ENCODE peak calls at places on chromosomes 7 and 10, in four cellular contexts. One of them, this sample, is unnamed.

GRCh38 chr10:127986543-127987466 is 79.9 kb downstream of the PTPRE start:
- DNase-seq in gastrocnemius medialis: no peak
- DNase-seq in astrocyte of the cerebellum: no peak
- DNase-seq in right atrium auricular region: no peak
- DNase-seq in this sample: no peak

GRCh38 chr7:43479543-43479942 is 103.4 kb upstream of the STK17A start:
- DNase-seq in gastrocnemius medialis: no peak
- DNase-seq in astrocyte of the cerebellum: no peak
- DNase-seq in right atrium auricular region: no peak
- DNase-seq in this sample: no peak

GRCh38 chr10:43420369-43421200 is 11.6 kb upstream of the HNRNPF start:
- DNase-seq in gastrocnemius medialis: peak
- DNase-seq in astrocyte of the cerebellum: no peak
- DNase-seq in right atrium auricular region: peak
- DNase-seq in this sample: peak

GRCh38 chr10:51000976-51001375 is 73.3 kb upstream of the PRKG1 start:
- DNase-seq in gastrocnemius medialis: no peak
- DNase-seq in astrocyte of the cerebellum: no peak
- DNase-seq in right atrium auricular region: no peak
- DNase-seq in this sample: no peak

GRCh38 chr7:43553999-43554398 is 28.9 kb upstream of the STK17A start:
- DNase-seq in gastrocnemius medialis: no peak
- DNase-seq in astrocyte of the cerebellum: no peak
- DNase-seq in right atrium auricular region: no peak
- DNase-seq in this sample: no peak

GRCh38 chr7:45171946-45172345 is 14.4 kb downstream of the RAMP3 start:
- DNase-seq in gastrocnemius medialis: no peak
- DNase-seq in astrocyte of the cerebellum: no peak
- DNase-seq in right atrium auricular region: no peak
- DNase-seq in this sample: no peak

GRCh38 chr7:137694405-137694804 is 152.4 kb downstream of the DGKI start:
- DNase-seq in gastrocnemius medialis: no peak
- DNase-seq in astrocyte of the cerebellum: no peak
- DNase-seq in right atrium auricular region: no peak
- DNase-seq in this sample: no peak

GRCh38 chr7:64880322-64881297 is 22.5 kb upstream of the ZNF273 start:
- DNase-seq in gastrocnemius medialis: no peak
- DNase-seq in astrocyte of the cerebellum: no peak
- DNase-seq in right atrium auricular region: peak
- DNase-seq in this sample: no peak

GRCh38 chr7:154872811-154873570 is 129.9 kb downstream of the PAXIP1 start:
- DNase-seq in gastrocnemius medialis: no peak
- DNase-seq in astrocyte of the cerebellum: no peak
- DNase-seq in right atrium auricular region: no peak
- DNase-seq in this sample: no peak

GRCh38 chr10:12811725-12812310 is 189.7 kb downstream of the CCDC3 start:
- DNase-seq in gastrocnemius medialis: no peak
- DNase-seq in astrocyte of the cerebellum: no peak
- DNase-seq in right atrium auricular region: no peak
- DNase-seq in this sample: no peak

GRCh38 chr10:76049581-76050290 is 618.3 kb downstream of the LRMDA start:
- DNase-seq in gastrocnemius medialis: no peak
- DNase-seq in astrocyte of the cerebellum: no peak
- DNase-seq in right atrium auricular region: no peak
- DNase-seq in this sample: no peak

GRCh38 chr7:100539436-100540006 is 518 bp downstream of the AGFG2 start:
- DNase-seq in gastrocnemius medialis: no peak
- DNase-seq in astrocyte of the cerebellum: no peak
- DNase-seq in right atrium auricular region: no peak
- DNase-seq in this sample: no peak

GRCh38 chr7:118845787-118846186 is 621.3 kb downstream of the ANKRD7 start:
- DNase-seq in gastrocnemius medialis: no peak
- DNase-seq in astrocyte of the cerebellum: no peak
- DNase-seq in right atrium auricular region: no peak
- DNase-seq in this sample: no peak

GRCh38 chr10:100327007-100327700 is 2.9 kb downstream of the PKD2L1 start:
- DNase-seq in gastrocnemius medialis: peak
- DNase-seq in astrocyte of the cerebellum: no peak
- DNase-seq in right atrium auricular region: no peak
- DNase-seq in this sample: no peak

GRCh38 chr10:112663181-112663879 is 216.3 kb downstream of the VTI1A start:
- DNase-seq in gastrocnemius medialis: no peak
- DNase-seq in astrocyte of the cerebellum: no peak
- DNase-seq in right atrium auricular region: no peak
- DNase-seq in this sample: no peak

GRCh38 chr7:139522830-139523198 is 671 bp upstream of the CLEC2L start:
- DNase-seq in gastrocnemius medialis: no peak
- DNase-seq in astrocyte of the cerebellum: no peak
- DNase-seq in right atrium auricular region: no peak
- DNase-seq in this sample: no peak

GRCh38 chr7:100582041-100582579 is 3.8 kb downstream of the LRCH4 start:
- DNase-seq in gastrocnemius medialis: no peak
- DNase-seq in astrocyte of the cerebellum: no peak
- DNase-seq in right atrium auricular region: no peak
- DNase-seq in this sample: no peak

GRCh38 chr7:137953692-137954470 is 48.0 kb downstream of the CREB3L2 start:
- DNase-seq in gastrocnemius medialis: no peak
- DNase-seq in astrocyte of the cerebellum: peak
- DNase-seq in right atrium auricular region: no peak
- DNase-seq in this sample: no peak

GRCh38 chr10:77675347-77675746 is 37.7 kb upstream of the KCNMA1 start:
- DNase-seq in gastrocnemius medialis: no peak
- DNase-seq in astrocyte of the cerebellum: no peak
- DNase-seq in right atrium auricular region: no peak
- DNase-seq in this sample: no peak

GRCh38 chr10:77428776-77429395 is 208.7 kb downstream of the KCNMA1 start:
- DNase-seq in gastrocnemius medialis: peak
- DNase-seq in astrocyte of the cerebellum: peak
- DNase-seq in right atrium auricular region: peak
- DNase-seq in this sample: no peak

GRCh38 chr10:59435707-59436106 is 73.4 kb upstream of the FAM13C start:
- DNase-seq in gastrocnemius medialis: no peak
- DNase-seq in astrocyte of the cerebellum: no peak
- DNase-seq in right atrium auricular region: no peak
- DNase-seq in this sample: no peak

GRCh38 chr10:128210215-128211063 is 84.2 kb upstream of the MKI67 start:
- DNase-seq in gastrocnemius medialis: peak
- DNase-seq in astrocyte of the cerebellum: no peak
- DNase-seq in right atrium auricular region: peak
- DNase-seq in this sample: no peak

GRCh38 chr10:73553726-73554125 is 37.4 kb downstream of the USP54 start:
- DNase-seq in gastrocnemius medialis: no peak
- DNase-seq in astrocyte of the cerebellum: no peak
- DNase-seq in right atrium auricular region: no peak
- DNase-seq in this sample: no peak
- H3K4me3 ChIP-seq in gastrocnemius medialis: peak
- H3K4me3 ChIP-seq in astrocyte of the cerebellum: no peak
- H3K4me3 ChIP-seq in right atrium auricular region: no peak
- H3K4me3 ChIP-seq in this sample: no peak

GRCh38 chr7:2821161-2821841 is 22.8 kb downstream of the GNA12 start:
- DNase-seq in gastrocnemius medialis: no peak
- DNase-seq in astrocyte of the cerebellum: no peak
- DNase-seq in right atrium auricular region: no peak
- DNase-seq in this sample: no peak

GRCh38 chr7:2819954-2820397 is 24.1 kb downstream of the GNA12 start:
- DNase-seq in gastrocnemius medialis: no peak
- DNase-seq in astrocyte of the cerebellum: no peak
- DNase-seq in right atrium auricular region: no peak
- DNase-seq in this sample: no peak

GRCh38 chr7:2823124-2823523 is 21.0 kb downstream of the GNA12 start:
- DNase-seq in gastrocnemius medialis: no peak
- DNase-seq in astrocyte of the cerebellum: no peak
- DNase-seq in right atrium auricular region: no peak
- DNase-seq in this sample: no peak

GRCh38 chr7:2820508-2820934 is 23.6 kb downstream of the GNA12 start:
- DNase-seq in gastrocnemius medialis: peak
- DNase-seq in astrocyte of the cerebellum: peak
- DNase-seq in right atrium auricular region: peak
- DNase-seq in this sample: peak

GRCh38 chr7:2821842-2822507 is 22.1 kb downstream of the GNA12 start:
- DNase-seq in gastrocnemius medialis: no peak
- DNase-seq in astrocyte of the cerebellum: no peak
- DNase-seq in right atrium auricular region: no peak
- DNase-seq in this sample: no peak
- H3K4me3 ChIP-seq in gastrocnemius medialis: no peak
- H3K4me3 ChIP-seq in astrocyte of the cerebellum: no peak
- H3K4me3 ChIP-seq in right atrium auricular region: no peak
- H3K4me3 ChIP-seq in this sample: no peak

DNA sequence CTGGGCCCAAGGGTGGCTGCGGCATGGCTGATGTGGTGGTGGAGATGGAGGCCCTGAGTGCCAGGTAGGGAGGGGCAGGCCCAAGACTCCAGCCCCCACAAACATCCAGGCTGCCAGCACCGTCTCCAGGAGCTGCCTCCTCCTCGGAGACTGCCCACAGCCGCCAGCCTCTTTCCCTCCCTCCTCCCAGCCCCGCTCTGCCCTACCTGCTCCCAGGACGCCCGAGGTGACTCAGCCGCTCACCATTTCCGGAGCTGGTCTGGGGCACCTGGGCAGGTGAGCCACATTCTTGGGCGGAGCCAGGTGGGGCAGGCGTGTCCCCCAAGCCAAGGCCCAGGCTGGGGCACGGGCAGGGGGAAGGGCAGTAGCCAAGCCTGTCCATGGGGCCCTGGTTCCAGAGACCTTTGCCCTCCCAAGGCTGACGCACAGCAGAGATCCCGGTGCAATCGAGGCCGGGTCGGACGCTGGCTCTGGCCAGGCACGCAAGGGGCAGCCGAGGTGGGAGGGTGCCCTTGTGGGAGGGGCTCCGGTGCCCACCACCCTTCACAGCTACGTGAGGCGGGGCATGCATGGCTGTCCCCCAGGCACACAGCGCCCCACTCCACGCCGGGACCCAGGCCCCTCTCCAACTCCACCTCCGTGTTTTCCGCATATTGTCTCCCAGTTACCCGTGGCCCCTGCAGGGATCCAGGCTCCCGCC is 8.8 kb downstream of the ADAP1 start:
- DNase-seq in gastrocnemius medialis: no peak
- DNase-seq in astrocyte of the cerebellum: no peak
- DNase-seq in right atrium auricular region: no peak
- DNase-seq in this sample: no peak
- H3K4me3 ChIP-seq in gastrocnemius medialis: no peak
- H3K4me3 ChIP-seq in astrocyte of the cerebellum: no peak
- H3K4me3 ChIP-seq in right atrium auricular region: no peak
- H3K4me3 ChIP-seq in this sample: no peak

GRCh38 chr7:7180725-7181428 is 1.5 kb upstream of the C1GALT1 start:
- DNase-seq in gastrocnemius medialis: no peak
- DNase-seq in astrocyte of the cerebellum: no peak
- DNase-seq in right atrium auricular region: no peak
- DNase-seq in this sample: no peak
- H3K4me3 ChIP-seq in gastrocnemius medialis: peak
- H3K4me3 ChIP-seq in astrocyte of the cerebellum: peak
- H3K4me3 ChIP-seq in right atrium auricular region: peak
- H3K4me3 ChIP-seq in this sample: peak

GRCh38 chr7:69878015-69878414 is 279.7 kb downstream of the AUTS2 start:
- DNase-seq in gastrocnemius medialis: no peak
- DNase-seq in astrocyte of the cerebellum: no peak
- DNase-seq in right atrium auricular region: no peak
- DNase-seq in this sample: no peak

GRCh38 chr7:69873512-69873911 is 275.2 kb downstream of the AUTS2 start:
- DNase-seq in gastrocnemius medialis: no peak
- DNase-seq in astrocyte of the cerebellum: no peak
- DNase-seq in right atrium auricular region: no peak
- DNase-seq in this sample: no peak

GRCh38 chr7:69868921-69869320 is 270.6 kb downstream of the AUTS2 start:
- DNase-seq in gastrocnemius medialis: no peak
- DNase-seq in astrocyte of the cerebellum: no peak
- DNase-seq in right atrium auricular region: no peak
- DNase-seq in this sample: no peak

GRCh38 chr7:69871213-69871885 is 273.1 kb downstream of the AUTS2 start:
- DNase-seq in gastrocnemius medialis: no peak
- DNase-seq in astrocyte of the cerebellum: no peak
- DNase-seq in right atrium auricular region: no peak
- DNase-seq in this sample: no peak

GRCh38 chr7:69871886-69872592 is 273.8 kb downstream of the AUTS2 start:
- DNase-seq in gastrocnemius medialis: no peak
- DNase-seq in astrocyte of the cerebellum: no peak
- DNase-seq in right atrium auricular region: peak
- DNase-seq in this sample: no peak
- H3K4me3 ChIP-seq in gastrocnemius medialis: no peak
- H3K4me3 ChIP-seq in astrocyte of the cerebellum: no peak
- H3K4me3 ChIP-seq in right atrium auricular region: no peak
- H3K4me3 ChIP-seq in this sample: no peak

GRCh38 chr7:76332073-76332472 is 26.7 kb downstream of the YWHAG start:
- DNase-seq in gastrocnemius medialis: no peak
- DNase-seq in astrocyte of the cerebellum: no peak
- DNase-seq in right atrium auricular region: no peak
- DNase-seq in this sample: no peak
- H3K4me3 ChIP-seq in gastrocnemius medialis: no peak
- H3K4me3 ChIP-seq in astrocyte of the cerebellum: no peak
- H3K4me3 ChIP-seq in right atrium auricular region: no peak
- H3K4me3 ChIP-seq in this sample: no peak

DNA sequence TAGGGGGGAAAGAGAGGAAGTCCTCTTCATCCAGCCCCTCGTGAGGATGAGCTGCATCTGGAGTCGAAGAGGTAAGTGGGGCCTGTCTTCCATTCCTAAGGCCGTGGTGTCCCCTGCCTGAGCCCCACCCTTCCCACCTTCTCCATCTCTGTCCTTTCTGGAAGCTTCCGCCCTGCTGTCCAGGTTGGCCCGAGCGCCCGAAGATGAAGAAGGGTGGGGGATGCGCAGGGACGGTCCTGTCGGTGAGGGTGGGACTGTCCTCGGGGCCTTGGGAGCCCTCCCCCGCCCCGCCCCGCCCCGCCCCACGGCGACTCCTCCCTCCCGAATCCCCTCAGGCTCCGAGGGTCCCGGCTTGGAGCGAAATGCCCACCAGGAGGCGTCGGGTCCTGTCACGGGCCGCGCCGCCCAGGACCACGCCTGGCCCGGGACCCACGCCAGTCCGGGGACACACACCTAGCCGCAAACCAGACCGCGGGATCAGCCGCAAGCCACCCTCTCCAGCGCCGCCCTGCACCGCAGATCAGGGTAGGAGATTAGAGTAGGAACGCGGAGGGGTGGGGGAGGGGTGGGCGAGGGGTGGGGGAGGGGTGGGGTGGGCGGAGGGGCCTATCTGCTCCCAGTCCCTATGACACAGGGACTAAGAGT is 15.3 kb downstream of the GPRIN2 start:
- DNase-seq in gastrocnemius medialis: peak
- DNase-seq in astrocyte of the cerebellum: no peak
- DNase-seq in right atrium auricular region: no peak
- DNase-seq in this sample: no peak
- H3K4me3 ChIP-seq in gastrocnemius medialis: no peak
- H3K4me3 ChIP-seq in astrocyte of the cerebellum: peak
- H3K4me3 ChIP-seq in right atrium auricular region: peak
- H3K4me3 ChIP-seq in this sample: peak

GRCh38 chr10:124626759-124627380 is 117.3 kb downstream of the FAM53B start:
- DNase-seq in gastrocnemius medialis: no peak
- DNase-seq in astrocyte of the cerebellum: no peak
- DNase-seq in right atrium auricular region: no peak
- DNase-seq in this sample: no peak
- H3K4me3 ChIP-seq in gastrocnemius medialis: no peak
- H3K4me3 ChIP-seq in astrocyte of the cerebellum: no peak
- H3K4me3 ChIP-seq in right atrium auricular region: no peak
- H3K4me3 ChIP-seq in this sample: no peak